ENCODE peak calls at places on chromosomes 4 and X, in five cellular contexts. F is keratinocyte, C is mesendoderm, G is H9, O is GM23338. J is an unnamed sample. For H3K79me2, the result is how much of the 10 kb centered on the place peaks cover.

GRCh38 chrX:83829874-83830273 is 31.1 kb upstream of the CYLC1 start:
- DNase-seq in F (no peak), C (no peak), G (no peak), O (no peak), J (no peak)

GRCh38 chr4:166153539-166153938 is 280.5 kb downstream of the TLL1 start:
- DNase-seq in F (no peak), C (no peak), G (no peak), O (no peak), J (no peak)

GRCh38 chr4:686371-687040 is 2.4 kb downstream of the SLC49A3 start:
- DNase-seq in F (no peak), C (no peak), G (peak), O (no peak), J (no peak)

GRCh38 chrX:108064613-108065012 is 19.7 kb downstream of the VSIG1 start:
- DNase-seq in F (no peak), C (no peak), G (no peak), O (no peak), J (no peak)

GRCh38 chrX:155216940-155217450 is 735 bp downstream of the VBP1 start:
- DNase-seq in F (no peak), C (no peak), G (no peak), O (peak), J (peak)

GRCh38 chrX:63529961-63530360 is 178.8 kb upstream of the SPIN4 start:
- DNase-seq in F (no peak), C (no peak), G (no peak), O (no peak), J (no peak)

GRCh38 chrX:45749375-45749774 is 548.7 kb upstream of the DIPK2B start:
- DNase-seq in F (peak), C (no peak), G (no peak), O (peak), J (peak)

GRCh38 chr4:48493485-48494100 is 3.5 kb downstream of the ZAR1 start:
- DNase-seq in F (no peak), C (no peak), G (no peak), O (no peak), J (no peak)

GRCh38 chr4:21948347-21949072 is at the start of gene KCNIP4:
- DNase-seq in F (no peak), C (peak), G (peak), O (peak), J (no peak)

GRCh38 chrX:8204169-8204935 is 33.3 kb upstream of the VCX2 start:
- DNase-seq in F (no peak), C (peak), G (no peak), O (peak), J (no peak)

GRCh38 chr4:5798447-5798846 is 87.4 kb downstream of the EVC start:
- DNase-seq in F (no peak), C (no peak), G (no peak), O (no peak), J (no peak)

GRCh38 chr4:165563851-165564250 is 185.0 kb downstream of the CPE start:
- DNase-seq in F (peak), C (no peak), G (no peak), O (no peak), J (no peak)

GRCh38 chr4:123043013-123043412 is 120.6 kb upstream of the NUDT6 start:
- DNase-seq in F (no peak), C (peak), G (no peak), O (no peak), J (no peak)

GRCh38 chr4:85084371-85085170 is 118.1 kb upstream of the WDFY3 start:
- DNase-seq in F (peak), C (peak), G (no peak), O (peak), J (peak)

GRCh38 chr4:3365326-3365725 is 72.5 kb downstream of the RGS12 start:
- DNase-seq in F (no peak), C (no peak), G (no peak), O (no peak), J (no peak)

GRCh38 chr4:122224348-122224747 is 72.2 kb downstream of the BLTP1 start:
- DNase-seq in F (no peak), C (peak), G (peak), O (peak), J (peak)

GRCh38 chr4:10460313-10461047 is 3.3 kb upstream of the ZNF518B start:
- DNase-seq in F (no peak), C (no peak), G (no peak), O (no peak), J (no peak)

GRCh38 chr4:182647901-182648300 is 269.3 kb downstream of the DCTD start:
- DNase-seq in F (no peak), C (peak), G (no peak), O (peak), J (no peak)

GRCh38 chr4:3756343-3757059 is 9.7 kb upstream of the ADRA2C start:
- DNase-seq in F (no peak), C (peak), G (peak), O (peak), J (no peak)

GRCh38 chr4:83964996-83965541 is 429.2 kb downstream of the GPAT3 start:
- DNase-seq in F (no peak), C (peak), G (no peak), O (peak), J (no peak)

GRCh38 chr4:30912098-30912719 is 192.0 kb downstream of the PCDH7 start:
- DNase-seq in F (no peak), C (no peak), G (no peak), O (no peak), J (no peak)
- H3K79me2 ChIP-seq in F (under half), C (under half), G (under half), O (under half), J (under half)

DNA sequence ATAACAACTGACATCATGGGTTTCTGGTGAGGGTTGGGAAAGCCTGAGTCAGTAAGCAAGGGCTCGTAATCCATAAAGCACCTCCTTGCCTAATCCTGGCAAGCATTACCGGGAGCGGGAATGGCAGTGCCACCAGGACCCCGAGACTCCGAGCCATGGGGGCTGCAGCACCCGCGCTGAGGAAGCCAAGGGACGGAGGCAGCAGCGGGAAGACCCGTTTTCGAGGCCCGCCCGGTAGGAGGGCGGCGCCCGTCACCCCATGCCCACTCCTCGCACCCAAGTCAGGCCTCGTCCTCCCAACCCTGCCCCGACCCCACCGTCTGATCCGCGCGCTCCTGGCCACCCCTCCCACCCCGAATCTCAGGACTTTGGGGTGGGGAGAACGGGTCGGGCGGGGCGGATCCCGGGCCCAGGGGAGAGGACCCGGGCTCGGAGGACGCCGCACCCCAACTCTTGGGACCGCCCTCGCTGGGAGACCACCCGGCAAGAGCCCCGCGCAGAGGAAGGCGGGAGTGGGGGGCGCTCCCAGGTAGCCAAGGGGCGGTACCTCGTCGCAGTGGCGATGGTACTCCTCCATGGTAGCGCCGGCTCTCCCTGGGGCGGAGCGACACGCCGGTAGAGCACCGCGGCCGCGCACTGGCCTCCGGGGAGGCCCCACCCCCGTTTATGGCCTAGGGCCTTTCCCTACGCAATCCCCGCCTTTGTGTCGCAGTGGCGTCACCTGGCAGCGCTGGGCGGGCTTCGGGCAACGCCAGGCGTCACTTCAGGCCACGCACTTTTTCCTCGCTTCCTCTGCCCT is at the start of gene DYNLT3:
- DNase-seq in F (no peak), C (peak), G (peak), O (peak), J (peak)
- H3K27ac ChIP-seq in F (peak), C (no peak), G (no peak), O (no peak), J (peak)

GRCh38 chr4:109729563-109730293 is at the start of gene PLA2G12A:
- DNase-seq in F (peak), C (peak), G (peak), O (peak), J (peak)

GRCh38 chr4:109729155-109729562 is 711 bp downstream of the PLA2G12A start:
- DNase-seq in F (no peak), C (peak), G (no peak), O (peak), J (peak)

GRCh38 chr4:109723110-109723509 is 6.8 kb downstream of the PLA2G12A start:
- DNase-seq in F (no peak), C (no peak), G (no peak), O (no peak), J (no peak)

GRCh38 chr4:109730294-109731051 is 603 bp upstream of the PLA2G12A start:
- DNase-seq in F (no peak), C (peak), G (no peak), O (peak), J (peak)

DNA sequence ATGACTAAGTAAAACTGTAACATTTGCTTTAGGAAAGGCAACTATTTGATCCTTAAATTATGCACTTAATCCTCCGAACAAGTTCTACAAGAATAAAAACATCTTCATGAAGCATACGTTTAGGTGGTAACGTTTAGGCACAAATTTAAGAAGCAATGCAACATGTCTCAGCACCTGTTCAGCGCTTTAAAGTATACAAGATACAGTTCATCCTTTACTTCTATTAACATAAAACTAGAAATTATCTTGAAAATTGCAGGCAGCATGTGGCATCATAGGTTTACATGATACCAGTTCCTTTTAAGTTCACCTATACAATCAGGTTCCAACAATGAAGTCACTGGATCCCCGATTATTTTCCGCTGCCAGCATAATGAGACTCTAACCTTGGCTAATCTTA is 1.5 kb downstream of the PLA2G12A start:
- DNase-seq in F (no peak), C (no peak), G (no peak), O (no peak), J (no peak)
- H3K79me2 ChIP-seq in F (under half), C (under half), G (under half), O (half or more), J (under half)

DNA sequence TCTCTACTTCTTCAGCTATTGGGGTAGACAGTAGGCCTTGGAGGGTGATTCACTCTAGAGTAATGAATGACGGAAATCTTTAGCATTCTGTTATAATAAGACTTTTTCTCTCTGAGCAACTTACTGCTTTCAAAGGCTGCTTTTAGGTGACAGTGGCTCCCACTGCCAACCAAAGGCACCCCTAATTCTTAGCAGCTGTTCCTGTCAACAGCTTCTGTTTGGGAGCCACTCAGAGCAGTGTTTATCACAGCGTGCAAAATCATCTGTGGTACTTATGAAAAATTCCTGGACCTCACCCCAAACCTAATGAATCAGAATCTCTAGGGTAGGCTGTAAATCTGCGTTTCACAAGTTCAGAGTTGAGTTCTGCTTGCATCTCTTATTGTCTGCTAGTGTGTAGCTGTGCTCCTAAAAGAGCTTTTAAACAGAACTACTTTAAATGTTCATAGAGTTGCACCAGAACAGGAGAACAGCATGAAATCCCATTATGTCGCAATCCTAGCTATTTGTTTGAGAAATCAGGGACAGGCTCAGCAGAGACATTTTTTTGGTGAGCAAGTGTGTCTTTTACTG is 52.8 kb upstream of the POU4F2 start:
- DNase-seq in F (no peak), C (no peak), G (no peak), O (peak), J (no peak)
- H3K27ac ChIP-seq in F (no peak), C (no peak), G (no peak), O (no peak), J (no peak)

GRCh38 chrX:96693407-96693806 is 8.8 kb downstream of the DIAPH2 start:
- DNase-seq in F (no peak), C (peak), G (no peak), O (no peak), J (no peak)

GRCh38 chrX:96692454-96692853 is 7.8 kb downstream of the DIAPH2 start:
- DNase-seq in F (no peak), C (no peak), G (no peak), O (no peak), J (no peak)

GRCh38 chrX:96688789-96689188 is 4.1 kb downstream of the DIAPH2 start:
- DNase-seq in F (no peak), C (peak), G (no peak), O (peak), J (no peak)

GRCh38 chrX:96692911-96693310 is 8.3 kb downstream of the DIAPH2 start:
- DNase-seq in F (no peak), C (no peak), G (no peak), O (no peak), J (no peak)

GRCh38 chrX:96689951-96690350 is 5.3 kb downstream of the DIAPH2 start:
- DNase-seq in F (no peak), C (no peak), G (no peak), O (no peak), J (no peak)
- H3K79me2 ChIP-seq in F (under half), C (under half), G (under half), O (under half), J (half or more)

DNA sequence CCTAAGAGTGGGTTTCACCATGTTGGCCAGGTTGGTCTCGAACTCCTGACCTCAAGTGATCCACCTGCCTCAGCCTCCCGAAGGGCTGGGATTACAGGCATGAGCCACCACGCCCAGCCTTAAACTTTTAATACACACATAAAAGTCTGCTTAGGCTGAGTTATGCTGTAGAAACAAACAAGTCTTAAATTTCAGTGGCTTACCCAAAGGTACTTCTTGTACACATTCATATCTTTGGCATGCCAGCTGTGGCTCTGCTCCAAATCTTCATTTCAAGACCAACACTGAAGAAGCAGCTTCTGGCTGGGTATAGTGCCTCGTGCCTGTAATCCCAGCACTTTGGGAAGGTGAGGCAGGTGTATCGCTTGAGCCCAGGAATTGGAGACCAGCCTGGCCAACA is 80.3 kb downstream of the PPEF2 start:
- DNase-seq in F (no peak), C (no peak), G (no peak), O (no peak), J (no peak)
- H3K27ac ChIP-seq in F (no peak), C (no peak), G (no peak), O (no peak), J (no peak)

GRCh38 chrX:65690057-65690855 is 22.8 kb downstream of the MSN start:
- DNase-seq in F (peak), C (no peak), G (no peak), O (no peak), J (no peak)
- H3K79me2 ChIP-seq in F (half or more), C (half or more), G (under half), O (half or more), J (half or more)

DNA sequence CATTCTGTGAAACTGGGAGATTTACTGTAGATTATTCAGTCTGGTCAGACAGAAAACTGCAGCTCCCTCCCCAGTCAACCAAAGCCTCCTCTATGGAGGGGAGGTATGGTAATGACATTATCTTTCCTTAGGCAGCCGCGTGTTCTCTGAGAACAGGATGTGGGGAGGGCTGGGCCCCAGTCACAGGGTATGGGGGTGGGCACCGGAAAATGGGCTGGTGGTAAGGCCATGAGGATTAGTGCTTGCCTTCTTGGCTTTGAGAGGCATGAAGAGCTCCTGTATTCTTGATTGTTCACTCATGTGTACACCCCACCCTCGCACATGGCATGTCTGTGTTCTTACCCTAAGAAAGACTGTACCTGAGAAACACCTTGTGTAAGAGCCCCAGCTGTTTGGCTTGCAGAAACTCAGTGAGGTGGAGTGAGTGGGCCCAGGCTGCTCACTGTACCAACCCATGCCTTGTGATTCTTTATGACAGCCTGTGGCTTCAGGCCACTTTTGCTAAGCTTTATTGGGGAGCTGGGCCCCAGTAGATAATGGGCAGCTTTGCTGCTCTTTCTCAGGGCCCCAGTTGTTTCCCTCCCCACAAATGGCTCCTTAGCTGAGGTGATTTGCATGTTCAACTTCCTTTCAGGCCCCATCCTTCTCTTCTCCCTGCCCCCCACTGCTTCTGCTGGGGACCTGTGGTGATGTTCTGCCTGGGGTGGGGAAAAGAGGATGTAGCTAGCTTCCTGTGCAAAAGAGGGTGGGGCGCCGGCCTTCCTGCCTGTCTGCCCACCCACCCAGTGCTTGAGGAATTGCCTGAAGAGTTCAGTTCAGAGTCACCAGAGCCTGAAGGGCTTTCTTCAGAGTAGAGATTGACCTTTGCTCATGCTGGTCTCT is 30.7 kb downstream of the MSN start:
- DNase-seq in F (no peak), C (peak), G (peak), O (peak), J (peak)
- H3K27ac ChIP-seq in F (peak), C (peak), G (peak), O (peak), J (peak)

DNA sequence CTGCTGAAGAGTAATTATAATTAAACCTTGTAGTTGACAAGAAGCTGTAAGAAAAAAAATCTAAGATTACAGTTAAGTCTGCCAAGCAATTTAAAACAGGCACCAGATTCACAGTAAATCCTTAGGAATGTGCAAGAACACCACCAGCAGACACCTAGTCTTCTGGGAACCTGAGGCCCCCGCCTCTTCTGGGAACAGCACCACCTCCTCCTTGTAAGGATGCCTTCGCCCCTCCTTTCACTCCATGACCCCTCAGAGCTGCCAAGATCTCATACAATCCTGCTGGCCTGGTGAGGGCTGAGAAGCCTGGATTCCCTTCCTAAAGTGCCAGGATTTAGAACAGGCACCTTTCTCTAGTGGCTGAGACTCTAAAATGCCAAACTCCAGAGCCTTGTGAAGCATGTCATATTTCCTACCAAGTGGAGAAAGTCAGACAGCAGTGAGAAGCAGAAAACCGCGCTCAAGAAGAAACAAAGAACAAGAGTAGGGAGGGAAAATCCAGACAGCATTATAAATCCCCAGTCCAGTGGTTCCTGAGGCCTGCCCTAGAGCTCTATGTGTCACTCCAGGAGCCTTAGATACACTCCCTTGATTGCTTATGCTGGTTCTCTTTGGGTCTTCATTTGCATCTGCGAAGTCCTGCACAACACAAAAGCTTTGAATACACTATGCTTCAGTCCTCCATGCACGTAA is 166.4 kb downstream of the TSPAN5 start:
- DNase-seq in F (no peak), C (peak), G (no peak), O (peak), J (no peak)
- H3K79me2 ChIP-seq in F (under half), C (under half), G (under half), O (under half), J (under half)